ENCODE peak calls at places on chromosome 3, in four cellular contexts. W is ovary, A is HCT116, M is GM12891. Z is an unnamed sample.

GRCh38 chr3:108489776-108490175 is 20.6 kb downstream of the MYH15 start:
- DNase-seq in W (peak), A (peak), M (peak), Z (peak)

GRCh38 chr3:119769394-119770149 is 12.3 kb upstream of the NR1I2 start:
- DNase-seq in W (no peak), A (no peak), M (no peak), Z (no peak)

GRCh38 chr3:141248064-141248463 is 16.4 kb downstream of the PXYLP1 start:
- DNase-seq in W (no peak), A (no peak), M (no peak), Z (no peak)

GRCh38 chr3:127820221-127820870 is 2.0 kb downstream of the MGLL start:
- DNase-seq in W (no peak), A (no peak), M (no peak), Z (no peak)

GRCh38 chr3:14829811-14830210 is 11.0 kb downstream of the FGD5 start:
- DNase-seq in W (no peak), A (no peak), M (no peak), Z (no peak)

GRCh38 chr3:71421820-71422566 is 161.5 kb downstream of the FOXP1 start:
- DNase-seq in W (no peak), A (no peak), M (peak), Z (no peak)

GRCh38 chr3:98670020-98670419 is 76.6 kb upstream of the CPOX start:
- DNase-seq in W (no peak), A (no peak), M (no peak), Z (no peak)

GRCh38 chr3:27632431-27633223 is 89.5 kb downstream of the EOMES start:
- DNase-seq in W (peak), A (no peak), M (peak), Z (peak)

GRCh38 chr3:65245133-65246076 is 557.6 kb upstream of the ADAMTS9 start:
- DNase-seq in W (peak), A (no peak), M (no peak), Z (no peak)

GRCh38 chr3:128548426-128549282 is 55.7 kb upstream of the GATA2 start:
- DNase-seq in W (no peak), A (no peak), M (no peak), Z (no peak)

GRCh38 chr3:94525039-94525438 is 462.2 kb downstream of the NSUN3 start:
- DNase-seq in W (peak), A (no peak), M (no peak), Z (no peak)

GRCh38 chr3:64427671-64428070 is 202.4 kb upstream of the PRICKLE2 start:
- DNase-seq in W (no peak), A (no peak), M (no peak), Z (no peak)

GRCh38 chr3:178112134-178112533 is 424.1 kb upstream of the KCNMB2 start:
- DNase-seq in W (no peak), A (no peak), M (no peak), Z (no peak)

GRCh38 chr3:4897765-4898453 is 81.3 kb upstream of the BHLHE40 start:
- DNase-seq in W (no peak), A (no peak), M (no peak), Z (no peak)

GRCh38 chr3:135500034-135500433 is 465.5 kb upstream of the PPP2R3A start:
- DNase-seq in W (no peak), A (no peak), M (no peak), Z (no peak)

GRCh38 chr3:47227678-47228077 is 54.9 kb downstream of the KIF9 start:
- DNase-seq in W (no peak), A (no peak), M (no peak), Z (no peak)

GRCh38 chr3:25426408-25426807 is 1.7 kb upstream of the RARB start:
- DNase-seq in W (no peak), A (no peak), M (no peak), Z (no peak)

GRCh38 chr3:147538034-147538433 is 128.9 kb downstream of the ZIC1 start:
- DNase-seq in W (no peak), A (no peak), M (no peak), Z (no peak)

GRCh38 chr3:70832811-70833509 is 520.5 kb upstream of the MDFIC2 start:
- DNase-seq in W (no peak), A (no peak), M (no peak), Z (no peak)

GRCh38 chr3:139357899-139358298 is 14.1 kb downstream of the MRPS22 start:
- DNase-seq in W (no peak), A (no peak), M (peak), Z (no peak)

GRCh38 chr3:139353920-139354556 is 10.2 kb downstream of the MRPS22 start:
- DNase-seq in W (no peak), A (peak), M (no peak), Z (peak)

GRCh38 chr3:139355937-139356336 is 12.1 kb downstream of the MRPS22 start:
- DNase-seq in W (no peak), A (no peak), M (no peak), Z (no peak)

GRCh38 chr3:139355502-139355901 is 11.7 kb downstream of the MRPS22 start:
- DNase-seq in W (peak), A (no peak), M (no peak), Z (no peak)

GRCh38 chr3:139354661-139355060 is 10.8 kb downstream of the MRPS22 start:
- DNase-seq in W (no peak), A (no peak), M (no peak), Z (no peak)
- TF ChIP-seq POLR2A in W (no peak), A (no peak), M (no peak), Z (no peak)

DNA sequence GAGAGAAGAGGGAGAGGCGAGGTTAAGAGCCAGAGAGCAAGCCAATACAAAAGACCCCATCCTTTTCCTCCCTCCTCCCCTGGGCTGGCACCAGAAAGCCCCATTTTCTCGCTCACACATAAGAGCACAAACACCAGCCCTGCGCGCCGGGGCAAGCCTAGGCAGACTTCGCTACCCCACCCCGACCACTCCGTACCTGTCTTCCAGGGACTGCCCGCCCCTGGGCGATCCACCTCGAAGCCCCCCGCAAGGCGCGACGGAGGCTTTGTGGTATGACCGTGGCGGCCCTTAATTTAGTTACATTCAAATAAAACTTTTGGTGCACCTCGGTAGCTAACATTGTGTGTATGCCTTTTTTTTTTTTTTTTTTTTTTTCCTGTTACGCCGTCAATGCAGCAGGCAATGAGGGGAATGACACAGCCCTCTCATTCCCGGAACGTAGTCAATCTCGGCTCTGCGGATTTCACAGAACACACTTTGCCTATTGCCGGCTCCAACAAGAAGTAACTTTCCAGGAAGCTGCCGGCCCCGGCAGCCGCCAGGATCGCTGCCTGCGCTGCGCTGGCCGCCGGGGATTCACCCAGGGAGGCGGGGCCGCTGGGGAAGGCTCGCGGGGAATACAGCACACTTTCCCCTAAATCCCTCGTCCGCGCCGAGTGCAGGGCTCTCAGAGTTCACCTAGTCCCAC is 7.7 kb downstream of the BCL6 start:
- DNase-seq in W (peak), A (no peak), M (no peak), Z (no peak)
- TF ChIP-seq POLR2A in W (no peak), A (no peak), M (no peak), Z (no peak)

GRCh38 chr3:194633349-194634004 is at the start of gene TMEM44:
- DNase-seq in W (peak), A (peak), M (peak), Z (peak)
- TF ChIP-seq POLR2A in W (no peak), A (peak), M (peak), Z (peak)

GRCh38 chr3:48989126-48989795 is 780 bp upstream of the P4HTM start:
- DNase-seq in W (peak), A (no peak), M (no peak), Z (peak)
- TF ChIP-seq POLR2A in W (no peak), A (no peak), M (no peak), Z (no peak)

GRCh38 chr3:194205675-194206133 is 69.8 kb downstream of the HES1 start:
- DNase-seq in W (no peak), A (peak), M (no peak), Z (no peak)
- TF ChIP-seq POLR2A in W (no peak), A (no peak), M (no peak), Z (no peak)

DNA sequence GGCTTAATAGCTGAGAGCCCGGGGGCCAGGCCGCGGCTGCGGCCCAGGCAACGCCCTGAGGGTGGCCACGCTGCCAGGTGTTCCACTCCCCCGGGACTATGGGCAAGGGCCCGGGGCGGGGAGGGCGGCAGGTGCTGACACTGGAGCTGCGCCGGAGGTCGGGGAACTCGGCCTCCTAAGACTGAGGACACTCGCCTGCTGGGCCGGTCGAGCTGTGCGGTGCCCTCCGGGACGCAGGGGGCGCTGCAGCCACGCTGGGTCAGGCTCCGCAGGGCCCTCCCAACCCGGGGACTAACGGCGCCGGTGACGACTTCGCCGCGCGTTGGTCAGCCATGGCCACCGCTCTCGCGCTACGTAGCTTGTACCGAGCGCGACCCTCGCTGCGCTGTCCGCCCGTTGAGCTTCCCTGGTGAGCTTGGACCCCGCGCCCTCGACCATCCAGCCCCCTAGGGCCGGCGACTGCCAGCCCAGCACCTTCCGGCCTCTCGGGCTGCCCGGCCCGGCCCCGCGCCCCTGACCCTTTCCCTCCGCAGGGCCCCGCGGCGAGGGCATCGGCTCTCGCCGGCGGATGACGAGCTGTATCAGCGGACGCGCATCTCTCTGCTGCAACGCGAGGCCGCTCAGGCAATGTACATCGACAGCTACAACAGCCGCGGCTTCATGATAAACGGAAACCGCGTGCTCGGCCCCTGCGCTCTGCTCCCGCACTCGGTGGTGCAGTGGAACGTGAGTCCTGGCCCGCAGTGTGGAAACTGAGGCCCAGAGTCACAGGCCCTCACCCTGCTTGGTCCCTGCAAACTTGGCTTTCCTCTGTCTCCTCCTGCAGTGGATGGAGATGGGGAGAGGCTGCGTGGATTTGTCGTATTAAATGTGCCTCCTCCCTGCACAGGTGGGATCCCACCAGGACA is at the start of gene NDUFAF3:
- DNase-seq in W (peak), A (peak), M (peak), Z (peak)
- TF ChIP-seq POLR2A in W (peak), A (peak), M (peak), Z (peak)

GRCh38 chr3:51967384-51968174 is at the start of gene PCBP4:
- DNase-seq in W (peak), A (no peak), M (peak), Z (peak)
- TF ChIP-seq POLR2A in W (peak), A (peak), M (no peak), Z (peak)

GRCh38 chr3:185916042-185916833 is 21.6 kb downstream of the TRA2B start:
- DNase-seq in W (no peak), A (no peak), M (no peak), Z (no peak)
- TF ChIP-seq POLR2A in W (no peak), A (no peak), M (peak), Z (no peak)

Z was measured in H54.